ENCODE peak calls at places on chromosome 4, in ten cellular contexts. One of them, this sample, is unnamed. For H3K4me1, the result is how much of the 10 kb centered on the place peaks cover.

GRCh38 chr4:163693776-163694175 is 199.3 kb downstream of the TMA16 start:
- DNase-seq in stomach: no peak
- DNase-seq in sigmoid colon: no peak
- DNase-seq in uterus: no peak
- DNase-seq in HCT116: no peak
- DNase-seq in body of pancreas: no peak
- DNase-seq in adrenal gland: no peak
- DNase-seq in vagina: no peak
- DNase-seq in thyroid gland: no peak
- DNase-seq in A549: peak
- DNase-seq in this sample: no peak

GRCh38 chr4:177308125-177308524 is 1.5 kb upstream of the NEIL3 start:
- DNase-seq in vagina: no peak
- DNase-seq in body of pancreas: peak
- DNase-seq in sigmoid colon: no peak
- DNase-seq in adrenal gland: peak
- DNase-seq in HCT116: no peak
- DNase-seq in thyroid gland: peak
- DNase-seq in A549: peak
- DNase-seq in uterus: no peak
- DNase-seq in stomach: no peak
- DNase-seq in this sample: no peak

GRCh38 chr4:121217385-121217784 is 53.3 kb upstream of the TNIP3 start:
- DNase-seq in thyroid gland: no peak
- DNase-seq in uterus: no peak
- DNase-seq in body of pancreas: no peak
- DNase-seq in vagina: no peak
- DNase-seq in sigmoid colon: no peak
- DNase-seq in adrenal gland: no peak
- DNase-seq in HCT116: no peak
- DNase-seq in stomach: no peak
- DNase-seq in A549: no peak
- DNase-seq in this sample: no peak

GRCh38 chr4:95547708-95548471 is 883 bp downstream of the UNC5C start:
- DNase-seq in A549: no peak
- DNase-seq in vagina: no peak
- DNase-seq in body of pancreas: no peak
- DNase-seq in adrenal gland: peak
- DNase-seq in thyroid gland: peak
- DNase-seq in sigmoid colon: peak
- DNase-seq in HCT116: no peak
- DNase-seq in uterus: peak
- DNase-seq in stomach: no peak
- DNase-seq in this sample: peak

GRCh38 chr4:52038109-52038912 is at the start of gene SGCB:
- DNase-seq in thyroid gland: peak
- DNase-seq in A549: peak
- DNase-seq in stomach: peak
- DNase-seq in uterus: peak
- DNase-seq in body of pancreas: peak
- DNase-seq in adrenal gland: peak
- DNase-seq in vagina: no peak
- DNase-seq in sigmoid colon: peak
- DNase-seq in HCT116: no peak
- DNase-seq in this sample: peak

GRCh38 chr4:161577604-161578301 is 586.0 kb downstream of the FSTL5 start:
- DNase-seq in A549: no peak
- DNase-seq in vagina: no peak
- DNase-seq in stomach: no peak
- DNase-seq in thyroid gland: no peak
- DNase-seq in adrenal gland: no peak
- DNase-seq in sigmoid colon: no peak
- DNase-seq in uterus: no peak
- DNase-seq in HCT116: no peak
- DNase-seq in body of pancreas: no peak
- DNase-seq in this sample: no peak

GRCh38 chr4:44425614-44426208 is 22.9 kb downstream of the KCTD8 start:
- DNase-seq in adrenal gland: peak
- DNase-seq in uterus: no peak
- DNase-seq in vagina: no peak
- DNase-seq in stomach: no peak
- DNase-seq in body of pancreas: no peak
- DNase-seq in sigmoid colon: no peak
- DNase-seq in A549: peak
- DNase-seq in HCT116: no peak
- DNase-seq in thyroid gland: no peak
- DNase-seq in this sample: peak

GRCh38 chr4:176545886-176546285 is 226.1 kb downstream of the SPCS3 start:
- DNase-seq in sigmoid colon: no peak
- DNase-seq in thyroid gland: no peak
- DNase-seq in A549: no peak
- DNase-seq in uterus: no peak
- DNase-seq in body of pancreas: no peak
- DNase-seq in vagina: no peak
- DNase-seq in stomach: no peak
- DNase-seq in HCT116: no peak
- DNase-seq in adrenal gland: no peak
- DNase-seq in this sample: no peak

GRCh38 chr4:158535130-158535614 is 13.5 kb downstream of the RXFP1 start:
- DNase-seq in body of pancreas: peak
- DNase-seq in sigmoid colon: no peak
- DNase-seq in A549: peak
- DNase-seq in thyroid gland: no peak
- DNase-seq in stomach: no peak
- DNase-seq in vagina: no peak
- DNase-seq in HCT116: peak
- DNase-seq in uterus: no peak
- DNase-seq in adrenal gland: peak
- DNase-seq in this sample: no peak

GRCh38 chr4:5711479-5712184 is 631 bp downstream of the EVC start:
- DNase-seq in uterus: peak
- DNase-seq in A549: peak
- DNase-seq in adrenal gland: peak
- DNase-seq in HCT116: no peak
- DNase-seq in vagina: no peak
- DNase-seq in stomach: no peak
- DNase-seq in body of pancreas: peak
- DNase-seq in thyroid gland: peak
- DNase-seq in sigmoid colon: peak
- DNase-seq in this sample: peak

DNA sequence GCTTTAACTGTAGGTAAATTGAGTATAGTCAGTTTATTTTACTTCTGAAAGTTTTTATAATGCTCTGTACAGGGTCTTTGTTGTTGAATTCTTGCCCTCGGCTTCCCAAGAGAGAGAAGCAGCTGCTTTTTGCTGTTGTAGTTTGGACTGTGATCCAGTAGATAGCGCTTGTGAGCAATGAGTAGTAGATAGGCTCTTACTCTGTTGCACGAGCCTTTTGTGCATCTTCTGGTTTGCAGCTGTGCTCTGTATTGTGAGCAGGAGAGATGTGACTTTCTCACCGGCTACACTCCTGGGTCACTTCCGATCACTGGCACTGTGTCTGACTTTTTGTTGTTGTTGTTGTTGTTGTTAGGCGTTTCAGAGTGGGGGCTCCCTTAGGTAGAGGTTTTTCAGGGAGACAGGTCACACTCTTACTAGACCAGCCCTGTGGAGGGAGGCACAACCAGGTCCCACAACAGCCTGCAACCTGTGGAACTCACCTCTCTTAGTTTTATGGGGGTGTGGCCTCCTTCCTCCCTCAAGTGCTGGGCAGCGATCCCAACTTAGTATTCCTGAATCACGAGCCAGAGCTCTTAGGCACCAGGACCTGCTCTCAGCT is 822.1 kb upstream of the GALNTL6 start:
- DNase-seq in sigmoid colon: no peak
- DNase-seq in stomach: no peak
- DNase-seq in adrenal gland: no peak
- DNase-seq in thyroid gland: no peak
- DNase-seq in A549: peak
- DNase-seq in body of pancreas: peak
- DNase-seq in HCT116: peak
- DNase-seq in vagina: no peak
- DNase-seq in uterus: no peak
- DNase-seq in this sample: peak
- H3K4me1 ChIP-seq in sigmoid colon: under half
- H3K4me1 ChIP-seq in stomach: under half
- H3K4me1 ChIP-seq in adrenal gland: under half
- H3K4me1 ChIP-seq in thyroid gland: under half
- H3K4me1 ChIP-seq in A549: under half
- H3K4me1 ChIP-seq in body of pancreas: under half
- H3K4me1 ChIP-seq in HCT116: under half
- H3K4me1 ChIP-seq in vagina: under half
- H3K4me1 ChIP-seq in uterus: under half
- H3K4me1 ChIP-seq in this sample: under half

DNA sequence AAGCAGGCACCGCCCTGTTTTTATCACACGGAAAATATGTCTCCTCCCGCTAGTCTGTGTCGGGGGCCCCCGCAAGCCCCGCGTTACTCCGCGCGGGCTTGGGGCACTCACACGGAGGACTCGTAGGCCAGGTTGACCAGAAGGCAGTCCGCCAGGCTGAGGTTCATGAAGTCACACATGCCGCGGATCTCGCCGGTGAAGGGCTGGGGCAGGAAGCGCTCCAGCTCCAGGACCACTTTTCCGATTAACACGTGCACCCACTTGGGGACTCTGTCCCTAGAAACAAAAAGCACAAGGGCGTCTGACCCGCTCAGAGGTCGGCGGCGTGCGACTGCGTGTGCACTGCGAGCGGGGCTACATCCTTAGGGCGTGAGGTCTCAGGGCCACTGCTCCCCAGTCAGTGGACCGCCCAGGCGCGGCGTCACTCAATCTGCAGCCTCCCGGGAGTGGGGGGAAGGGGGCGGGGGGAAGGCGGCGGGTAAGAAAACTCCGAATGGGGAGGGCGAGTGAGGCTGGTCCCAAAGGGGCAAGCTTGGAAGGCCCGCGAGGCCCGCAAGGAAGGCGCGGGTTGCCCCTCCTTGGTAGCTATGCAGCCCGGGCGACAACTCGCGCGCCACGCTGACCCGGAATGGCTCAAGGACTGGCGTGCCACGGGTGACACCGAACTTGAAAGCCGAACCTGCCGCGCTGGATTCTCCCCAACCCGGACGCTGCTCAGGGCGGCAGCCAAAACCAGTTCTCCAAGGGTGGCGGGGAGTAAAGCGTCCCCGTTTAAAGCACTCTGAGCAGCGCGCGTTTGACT is 722 bp downstream of the NAAA start:
- DNase-seq in uterus: peak
- DNase-seq in body of pancreas: peak
- DNase-seq in stomach: peak
- DNase-seq in vagina: no peak
- DNase-seq in A549: peak
- DNase-seq in sigmoid colon: peak
- DNase-seq in thyroid gland: peak
- DNase-seq in HCT116: peak
- DNase-seq in adrenal gland: peak
- DNase-seq in this sample: peak
- TF ChIP-seq POLR2A in uterus: no peak
- TF ChIP-seq POLR2A in body of pancreas: no peak
- TF ChIP-seq POLR2A in stomach: no peak
- TF ChIP-seq POLR2A in vagina: no peak
- TF ChIP-seq POLR2A in A549: peak
- TF ChIP-seq POLR2A in sigmoid colon: no peak
- TF ChIP-seq POLR2A in thyroid gland: no peak
- TF ChIP-seq POLR2A in HCT116: no peak
- TF ChIP-seq POLR2A in adrenal gland: no peak
- TF ChIP-seq POLR2A in this sample: no peak

GRCh38 chr4:138218976-138219375 is 23.2 kb downstream of the SLC7A11 start:
- DNase-seq in HCT116: no peak
- DNase-seq in vagina: no peak
- DNase-seq in A549: no peak
- DNase-seq in thyroid gland: no peak
- DNase-seq in sigmoid colon: no peak
- DNase-seq in adrenal gland: no peak
- DNase-seq in stomach: no peak
- DNase-seq in uterus: no peak
- DNase-seq in body of pancreas: no peak
- DNase-seq in this sample: no peak

GRCh38 chr4:138223191-138223910 is 18.8 kb downstream of the SLC7A11 start:
- DNase-seq in stomach: no peak
- DNase-seq in uterus: no peak
- DNase-seq in A549: peak
- DNase-seq in vagina: no peak
- DNase-seq in body of pancreas: no peak
- DNase-seq in thyroid gland: no peak
- DNase-seq in sigmoid colon: no peak
- DNase-seq in HCT116: no peak
- DNase-seq in adrenal gland: no peak
- DNase-seq in this sample: no peak

GRCh38 chr4:138224614-138225013 is 17.5 kb downstream of the SLC7A11 start:
- DNase-seq in A549: no peak
- DNase-seq in sigmoid colon: no peak
- DNase-seq in uterus: no peak
- DNase-seq in stomach: no peak
- DNase-seq in vagina: no peak
- DNase-seq in adrenal gland: no peak
- DNase-seq in thyroid gland: no peak
- DNase-seq in body of pancreas: no peak
- DNase-seq in HCT116: no peak
- DNase-seq in this sample: no peak

GRCh38 chr4:138225477-138225876 is 16.7 kb downstream of the SLC7A11 start:
- DNase-seq in HCT116: no peak
- DNase-seq in thyroid gland: no peak
- DNase-seq in body of pancreas: no peak
- DNase-seq in uterus: no peak
- DNase-seq in A549: no peak
- DNase-seq in adrenal gland: no peak
- DNase-seq in vagina: no peak
- DNase-seq in stomach: no peak
- DNase-seq in sigmoid colon: no peak
- DNase-seq in this sample: no peak

DNA sequence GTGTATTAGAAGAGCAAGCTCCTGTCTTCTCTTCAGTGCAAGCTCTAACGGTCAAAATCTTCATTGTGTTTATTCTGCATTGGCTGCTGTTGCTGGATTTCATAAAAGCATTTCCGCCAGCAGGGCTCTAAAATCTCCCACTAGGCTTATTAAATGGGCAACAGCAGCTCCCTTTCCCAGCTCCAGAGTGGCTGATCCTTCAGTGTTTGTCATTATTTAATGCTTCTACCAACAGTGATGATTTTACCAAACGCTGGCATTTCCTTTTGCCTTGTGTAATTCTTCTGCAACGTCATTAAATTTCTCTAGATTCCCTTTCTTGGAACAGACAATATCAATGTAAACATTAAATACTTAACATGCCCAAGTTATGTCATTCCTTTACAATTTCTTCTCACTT is 20.1 kb downstream of the SLC7A11 start:
- DNase-seq in uterus: no peak
- DNase-seq in A549: peak
- DNase-seq in body of pancreas: peak
- DNase-seq in vagina: no peak
- DNase-seq in thyroid gland: no peak
- DNase-seq in adrenal gland: no peak
- DNase-seq in stomach: no peak
- DNase-seq in sigmoid colon: no peak
- DNase-seq in HCT116: no peak
- DNase-seq in this sample: no peak
- TF ChIP-seq CTCF in uterus: no peak
- TF ChIP-seq CTCF in A549: no peak
- TF ChIP-seq CTCF in body of pancreas: no peak
- TF ChIP-seq CTCF in vagina: no peak
- TF ChIP-seq CTCF in thyroid gland: peak
- TF ChIP-seq CTCF in adrenal gland: no peak
- TF ChIP-seq CTCF in stomach: no peak
- TF ChIP-seq CTCF in sigmoid colon: no peak
- TF ChIP-seq CTCF in HCT116: no peak
- TF ChIP-seq CTCF in this sample: no peak

GRCh38 chr4:139555705-139556070 is 331 bp downstream of the SETD7 start:
- DNase-seq in adrenal gland: peak
- DNase-seq in stomach: peak
- DNase-seq in sigmoid colon: peak
- DNase-seq in uterus: peak
- DNase-seq in vagina: no peak
- DNase-seq in HCT116: no peak
- DNase-seq in thyroid gland: peak
- DNase-seq in body of pancreas: peak
- DNase-seq in A549: no peak
- DNase-seq in this sample: peak
- H3K4me1 ChIP-seq in adrenal gland: under half
- H3K4me1 ChIP-seq in stomach: half or more
- H3K4me1 ChIP-seq in sigmoid colon: under half
- H3K4me1 ChIP-seq in uterus: under half
- H3K4me1 ChIP-seq in vagina: half or more
- H3K4me1 ChIP-seq in HCT116: under half
- H3K4me1 ChIP-seq in thyroid gland: half or more
- H3K4me1 ChIP-seq in body of pancreas: half or more
- H3K4me1 ChIP-seq in A549: half or more
- H3K4me1 ChIP-seq in this sample: under half